ENCODE peak calls at places on chromosomes 4 and X, in five cellular contexts. One of them, this sample, is unnamed.

GRCh38 chr4:153205757-153206156 is 1.5 kb downstream of the TRIM2 start:
- DNase-seq in brain microvascular endothelial cell: peak; percentile 31
- DNase-seq in GM23248: peak; percentile 39
- DNase-seq in mammary epithelial cell: peak; percentile 46
- DNase-seq in NCI-H1417 treated with DMSO at 0.1 percent for 48 hours: no peak
- DNase-seq in this sample: peak; percentile 37

GRCh38 chrX:4382273-4382672 is 668.8 kb upstream of the PRKX start:
- DNase-seq in GM23248: no peak
- DNase-seq in NCI-H1417 treated with DMSO at 0.1 percent for 48 hours: no peak
- DNase-seq in mammary epithelial cell: no peak
- DNase-seq in brain microvascular endothelial cell: no peak
- DNase-seq in this sample: no peak

GRCh38 chr4:107931775-107932321 is 499 bp downstream of the CYP2U1 start:
- DNase-seq in brain microvascular endothelial cell: no peak
- DNase-seq in GM23248: no peak
- DNase-seq in NCI-H1417 treated with DMSO at 0.1 percent for 48 hours: no peak
- DNase-seq in mammary epithelial cell: no peak
- DNase-seq in this sample: peak; percentile 31

GRCh38 chr4:22884157-22884556 is 191.4 kb downstream of the GBA3 start:
- DNase-seq in mammary epithelial cell: no peak
- DNase-seq in brain microvascular endothelial cell: no peak
- DNase-seq in NCI-H1417 treated with DMSO at 0.1 percent for 48 hours: no peak
- DNase-seq in GM23248: no peak
- DNase-seq in this sample: no peak

GRCh38 chr4:122086338-122086737 is 65.8 kb upstream of the BLTP1 start:
- DNase-seq in NCI-H1417 treated with DMSO at 0.1 percent for 48 hours: no peak
- DNase-seq in GM23248: no peak
- DNase-seq in mammary epithelial cell: no peak
- DNase-seq in brain microvascular endothelial cell: no peak
- DNase-seq in this sample: no peak

GRCh38 chrX:137427061-137427778 is 138.7 kb upstream of the ZIC3 start:
- DNase-seq in NCI-H1417 treated with DMSO at 0.1 percent for 48 hours: no peak
- DNase-seq in GM23248: no peak
- DNase-seq in brain microvascular endothelial cell: no peak
- DNase-seq in mammary epithelial cell: no peak
- DNase-seq in this sample: no peak

GRCh38 chr4:91471280-91471679 is 832.5 kb upstream of the GRID2 start:
- DNase-seq in brain microvascular endothelial cell: no peak
- DNase-seq in NCI-H1417 treated with DMSO at 0.1 percent for 48 hours: no peak
- DNase-seq in mammary epithelial cell: no peak
- DNase-seq in GM23248: no peak
- DNase-seq in this sample: no peak

GRCh38 chr4:128427832-128428366 is 140.3 kb upstream of the PGRMC2 start:
- DNase-seq in brain microvascular endothelial cell: peak; percentile 55
- DNase-seq in mammary epithelial cell: peak; percentile 81
- DNase-seq in GM23248: peak; percentile 83
- DNase-seq in NCI-H1417 treated with DMSO at 0.1 percent for 48 hours: no peak
- DNase-seq in this sample: no peak

GRCh38 chrX:108699368-108699767 is 37.0 kb downstream of the IRS4 start:
- DNase-seq in brain microvascular endothelial cell: peak; percentile 16
- DNase-seq in GM23248: peak; percentile 55
- DNase-seq in mammary epithelial cell: peak; percentile 19
- DNase-seq in NCI-H1417 treated with DMSO at 0.1 percent for 48 hours: no peak
- DNase-seq in this sample: no peak

GRCh38 chr4:67393699-67394281 is 151.5 kb downstream of the CENPC start:
- DNase-seq in brain microvascular endothelial cell: peak; percentile 29
- DNase-seq in GM23248: peak; percentile 51
- DNase-seq in mammary epithelial cell: peak; percentile 1
- DNase-seq in NCI-H1417 treated with DMSO at 0.1 percent for 48 hours: no peak
- DNase-seq in this sample: peak; percentile 7

GRCh38 chr4:16117164-16117563 is 33.3 kb upstream of the PROM1 start:
- DNase-seq in mammary epithelial cell: no peak
- DNase-seq in GM23248: no peak
- DNase-seq in brain microvascular endothelial cell: no peak
- DNase-seq in NCI-H1417 treated with DMSO at 0.1 percent for 48 hours: no peak
- DNase-seq in this sample: no peak